ENCODE peak calls at places on chromosome 7, in six cellular contexts. E is A549, X is HepG2, Z is endothelial cell of umbilical vein, U is K562, L is GM12878. M is an unnamed sample.

GRCh38 chr7:1858435-1859265 is 188.6 kb downstream of the ELFN1 start:
- DNase-seq in E (no peak), X (no peak), U (no peak), L (no peak), Z (no peak), M (no peak)

GRCh38 chr7:87075671-87076404 is 16.4 kb upstream of the ELAPOR2 start:
- DNase-seq in E (no peak), X (no peak), U (no peak), L (no peak), Z (no peak), M (no peak)

GRCh38 chr7:27262121-27262520 is 19.5 kb downstream of the EVX1 start:
- DNase-seq in L (no peak), Z (no peak), U (no peak), E (no peak), X (no peak), M (no peak)

GRCh38 chr7:151537818-151538561 is 18.3 kb upstream of the RHEB start:
- DNase-seq in Z (no peak), X (no peak), E (no peak), U (no peak), L (no peak), M (no peak)

GRCh38 chr7:18429547-18429946 is 66.0 kb upstream of the HDAC9 start:
- DNase-seq in U (no peak), E (no peak), L (no peak), Z (peak), X (no peak), M (no peak)

GRCh38 chr7:118079369-118079768 is 104.6 kb upstream of the LSM8 start:
- DNase-seq in L (no peak), U (no peak), E (no peak), X (no peak), Z (no peak), M (no peak)

GRCh38 chr7:26620352-26620751 is 244.0 kb downstream of the SKAP2 start:
- DNase-seq in E (peak), L (no peak), U (peak), Z (no peak), X (peak), M (peak)

GRCh38 chr7:91843831-91844230 is 36.7 kb downstream of the MTERF1 start:
- DNase-seq in Z (no peak), L (peak), X (no peak), U (no peak), E (no peak), M (no peak)

GRCh38 chr7:85497999-85498398 is 311.1 kb upstream of the SEMA3D start:
- DNase-seq in L (no peak), E (no peak), Z (no peak), X (no peak), U (no peak), M (no peak)

GRCh38 chr7:148242271-148242801 is 348.2 kb upstream of the C7orf33 start:
- DNase-seq in Z (no peak), L (no peak), E (peak), X (peak), U (peak), M (peak)

GRCh38 chr7:99139031-99139430 is 4.9 kb downstream of the SMURF1 start:
- DNase-seq in U (no peak), E (no peak), L (no peak), Z (no peak), X (no peak), M (no peak)

GRCh38 chr7:73909996-73910395 is 49.0 kb downstream of the TMEM270 start:
- DNase-seq in X (no peak), L (no peak), U (no peak), E (no peak), Z (no peak), M (no peak)

GRCh38 chr7:17697128-17697881 is 243.0 kb downstream of the SNX13 start:
- DNase-seq in X (no peak), U (no peak), E (peak), Z (no peak), L (no peak), M (no peak)

GRCh38 chr7:117051808-117052207 is 98.5 kb downstream of the ST7 start:
- DNase-seq in Z (no peak), U (no peak), E (no peak), L (no peak), X (no peak), M (no peak)

GRCh38 chr7:108158766-108159165 is 28.6 kb upstream of the LAMB4 start:
- DNase-seq in X (no peak), E (no peak), L (no peak), Z (no peak), U (no peak), M (no peak)

GRCh38 chr7:101935521-101936141 is 118.2 kb downstream of the CUX1 start:
- DNase-seq in L (no peak), E (no peak), U (no peak), Z (no peak), X (no peak), M (no peak)

GRCh38 chr7:57867884-57868701 is 418.1 kb downstream of the ZNF716 start:
- DNase-seq in E (peak), Z (peak), L (no peak), U (no peak), X (no peak), M (no peak)

GRCh38 chr7:82257118-82257695 is 186.4 kb downstream of the CACNA2D1 start:
- DNase-seq in U (no peak), Z (no peak), L (no peak), X (no peak), E (no peak), M (no peak)

GRCh38 chr7:30727061-30727945 is 24.6 kb upstream of the INMT start:
- DNase-seq in Z (no peak), L (no peak), X (no peak), U (no peak), E (no peak), M (peak)

GRCh38 chr7:93018666-93019065 is 99.1 kb downstream of the SAMD9 start:
- DNase-seq in Z (no peak), U (no peak), E (no peak), X (no peak), L (no peak), M (no peak)

GRCh38 chr7:124779194-124779593 is 13.6 kb upstream of the GPR37 start:
- DNase-seq in L (no peak), X (peak), E (no peak), Z (no peak), U (no peak), M (no peak)

GRCh38 chr7:8282162-8282561 is 20.2 kb upstream of the ICA1 start:
- DNase-seq in U (no peak), Z (no peak), E (no peak), L (no peak), X (no peak), M (no peak)

GRCh38 chr7:33862946-33863814 is 42.2 kb upstream of the BMPER start:
- DNase-seq in E (no peak), U (no peak), X (no peak), L (no peak), Z (no peak), M (no peak)

GRCh38 chr7:80934286-80934685 is 15.4 kb upstream of the SEMA3C start:
- DNase-seq in E (no peak), X (no peak), U (no peak), L (no peak), Z (no peak), M (no peak)

GRCh38 chr7:21338728-21339164 is 89.1 kb upstream of the SP4 start:
- DNase-seq in L (no peak), X (no peak), U (no peak), E (no peak), Z (peak), M (peak)

GRCh38 chr7:158022601-158023000 is 565.0 kb downstream of the PTPRN2 start:
- DNase-seq in X (no peak), U (no peak), Z (no peak), E (no peak), L (no peak), M (no peak)

GRCh38 chr7:74307738-74308505 is 18.7 kb downstream of the CLIP2 start:
- DNase-seq in E (no peak), Z (no peak), X (no peak), U (no peak), L (no peak), M (no peak)

GRCh38 chr7:108045154-108045553 is 42.2 kb upstream of the LAMB1 start:
- DNase-seq in Z (peak), L (no peak), E (no peak), U (no peak), X (no peak), M (no peak)

GRCh38 chr7:143493755-143494154 is 16.1 kb downstream of the TAS2R41 start:
- DNase-seq in U (no peak), E (no peak), L (no peak), Z (peak), X (no peak), M (no peak)

GRCh38 chr7:80312139-80312661 is 177.6 kb downstream of the GNAI1 start:
- DNase-seq in X (peak), Z (peak), U (no peak), L (no peak), E (peak), M (no peak)

GRCh38 chr7:80699030-80699638 is 60.7 kb downstream of the CD36 start:
- DNase-seq in L (no peak), E (peak), Z (peak), U (peak), X (peak), M (peak)

GRCh38 chr7:2876031-2876862 is 32.1 kb upstream of the GNA12 start:
- DNase-seq in X (no peak), E (peak), L (no peak), Z (no peak), U (no peak), M (no peak)

GRCh38 chr7:147541261-147541660 is 1049.3 kb upstream of the C7orf33 start:
- DNase-seq in L (no peak), Z (no peak), X (no peak), E (no peak), U (no peak), M (no peak)

GRCh38 chr7:84821671-84822534 is 365.0 kb downstream of the SEMA3D start:
- DNase-seq in Z (no peak), E (no peak), X (no peak), L (no peak), U (peak), M (no peak)

DNA sequence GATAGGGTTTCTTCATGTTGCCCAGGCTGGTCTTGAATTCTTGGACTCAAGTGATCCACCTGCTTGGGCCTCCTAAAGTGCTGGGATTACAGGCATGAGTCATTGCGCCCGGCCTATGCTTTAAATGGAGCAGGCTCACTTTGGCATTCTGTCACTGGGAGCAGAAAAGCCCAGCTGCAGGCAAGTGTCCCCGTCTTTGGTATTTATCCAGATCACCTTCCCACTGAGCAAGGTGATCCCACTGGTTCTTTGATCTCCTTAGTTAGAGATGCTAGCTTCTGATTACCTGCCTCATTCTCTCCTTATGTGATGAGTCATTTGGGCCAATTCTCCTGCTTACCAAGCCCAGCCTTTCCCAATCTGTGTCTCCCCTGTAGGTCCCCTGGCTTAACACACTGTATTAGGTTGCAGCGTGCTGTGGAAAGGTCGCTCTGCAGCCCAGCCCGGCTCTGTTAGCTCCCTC is 39.3 kb downstream of the SPDYE5 start:
- DNase-seq in E (no peak), U (peak), X (peak), Z (no peak), L (no peak), M (peak)
- TF ChIP-seq MYC in E (no peak), U (no peak), X (no peak), Z (no peak), L (no peak), M (no peak)

DNA sequence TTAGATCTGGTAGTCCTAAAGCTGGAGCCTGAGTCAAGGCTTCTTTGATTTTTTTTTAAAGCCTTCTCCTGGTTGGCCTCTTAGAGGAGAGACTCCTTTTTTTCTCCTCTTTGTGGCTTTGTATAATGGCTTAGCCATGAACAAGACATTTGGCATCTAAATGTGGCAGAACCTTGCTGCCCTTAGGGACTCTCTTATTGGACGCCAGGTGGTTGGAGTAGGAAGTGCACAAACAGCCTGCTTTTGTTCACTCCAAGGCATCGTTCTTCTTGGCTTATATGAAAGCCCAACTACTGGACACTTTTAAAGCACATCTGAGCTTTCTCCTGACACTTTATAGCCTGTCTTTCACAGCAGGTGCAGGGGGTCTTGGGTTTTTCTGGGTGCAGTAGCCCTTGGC is 25.0 kb downstream of the ZPBP start:
- DNase-seq in E (peak), X (peak), Z (no peak), U (peak), L (no peak), M (peak)
- H3K4me3 ChIP-seq in E (no peak), X (no peak), Z (no peak), U (no peak), L (no peak), M (no peak)

DNA sequence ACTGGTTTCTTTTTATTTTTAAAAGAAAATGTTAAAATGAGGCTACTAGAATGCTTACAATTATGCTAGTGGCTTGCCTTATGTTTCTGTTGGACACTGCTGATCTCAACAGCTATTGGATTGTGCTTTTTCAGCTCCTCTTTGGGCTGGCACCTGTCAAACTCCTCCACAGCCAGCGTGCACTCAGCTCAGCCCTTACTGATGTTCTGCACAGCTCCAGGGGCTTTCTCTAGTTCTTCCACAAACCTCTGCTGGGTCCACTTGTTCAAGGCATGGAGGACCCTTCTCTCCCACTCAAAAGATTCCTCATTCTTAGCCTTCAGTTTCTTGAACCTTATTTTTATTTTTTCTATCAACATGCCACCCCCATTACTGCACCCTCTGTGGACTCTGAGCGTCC is 96.0 kb downstream of the VIPR2 start:
- DNase-seq in Z (no peak), U (no peak), E (no peak), X (no peak), L (no peak), M (no peak)
- TF ChIP-seq MYC in Z (no peak), U (no peak), E (no peak), X (no peak), L (no peak), M (no peak)

DNA sequence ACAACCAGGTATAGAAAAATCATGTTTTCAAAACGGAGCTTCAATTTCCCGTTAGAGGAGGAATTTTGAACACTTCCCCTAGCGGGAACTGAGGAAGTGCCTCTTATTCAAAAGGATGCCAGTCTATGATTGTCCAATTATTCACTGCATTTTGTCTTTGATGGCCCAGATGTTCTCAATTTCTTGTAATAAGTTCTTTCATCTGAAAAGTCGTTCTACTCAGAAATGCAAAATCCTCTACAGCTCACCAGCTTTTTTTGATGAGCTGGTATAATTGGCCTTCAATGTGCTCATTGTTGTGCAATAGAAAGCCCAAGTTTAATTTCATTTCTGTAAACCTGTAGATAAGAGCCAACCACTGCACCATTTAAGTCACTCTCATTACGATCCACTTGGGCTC is 978.8 kb upstream of the AUTS2 start:
- DNase-seq in X (no peak), Z (no peak), L (no peak), U (no peak), E (no peak), M (no peak)
- H3K4me3 ChIP-seq in X (no peak), Z (no peak), L (no peak), U (no peak), E (no peak), M (no peak)

DNA sequence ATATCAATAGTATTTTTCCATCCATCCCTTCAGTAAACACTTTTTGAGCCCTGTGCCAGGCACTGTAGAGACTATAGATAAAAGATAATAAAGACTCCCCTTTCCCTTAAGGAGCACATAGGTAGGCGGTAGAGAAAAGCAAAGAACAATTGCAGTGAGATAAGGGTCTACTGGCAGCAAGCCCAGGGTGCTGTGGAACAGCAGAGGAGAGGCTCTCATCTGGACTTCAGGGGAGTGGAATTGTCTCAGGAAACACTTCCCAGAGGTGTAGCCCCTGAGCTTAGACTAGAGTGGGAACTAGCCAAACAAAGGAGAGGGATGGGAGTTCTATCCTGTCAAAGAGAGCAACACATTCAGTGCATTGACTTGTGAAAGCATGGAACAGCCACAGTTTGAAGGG is 102.0 kb downstream of the NRF1 start:
- DNase-seq in X (no peak), E (no peak), L (no peak), U (peak), Z (peak), M (no peak)
- TF ChIP-seq MYC in X (no peak), E (no peak), L (no peak), U (no peak), Z (no peak), M (no peak)

M was measured in NB4.